ENCODE peak calls at places on chromosomes 7 and 10, in eight cellular contexts. One of them, this sample, is unnamed.

GRCh38 chr10:98138031-98138430 is 3.6 kb downstream of the R3HCC1L start:
- DNase-seq in Karpas-422: no peak
- DNase-seq in fibroblast of lung: no peak
- DNase-seq in HAP-1: no peak
- DNase-seq in SK-N-MC: no peak
- DNase-seq in heart left ventricle: no peak
- DNase-seq in psoas muscle: no peak
- DNase-seq in esophagus squamous epithelium: no peak
- DNase-seq in this sample: no peak

GRCh38 chr10:49272251-49273081 is 26.5 kb upstream of the C10orf71 start:
- DNase-seq in fibroblast of lung: no peak
- DNase-seq in Karpas-422: no peak
- DNase-seq in psoas muscle: peak; percentile 66
- DNase-seq in SK-N-MC: no peak
- DNase-seq in HAP-1: no peak
- DNase-seq in esophagus squamous epithelium: no peak
- DNase-seq in heart left ventricle: peak; percentile 79
- DNase-seq in this sample: no peak

GRCh38 chr7:9250876-9251275 is 817.5 kb downstream of the NXPH1 start:
- DNase-seq in SK-N-MC: no peak
- DNase-seq in Karpas-422: no peak
- DNase-seq in HAP-1: no peak
- DNase-seq in heart left ventricle: no peak
- DNase-seq in esophagus squamous epithelium: no peak
- DNase-seq in fibroblast of lung: no peak
- DNase-seq in psoas muscle: no peak
- DNase-seq in this sample: no peak

GRCh38 chr7:138602456-138602855 is 98.7 kb downstream of the SVOPL start:
- DNase-seq in HAP-1: no peak
- DNase-seq in Karpas-422: no peak
- DNase-seq in heart left ventricle: no peak
- DNase-seq in fibroblast of lung: no peak
- DNase-seq in SK-N-MC: no peak
- DNase-seq in psoas muscle: no peak
- DNase-seq in esophagus squamous epithelium: no peak
- DNase-seq in this sample: no peak

GRCh38 chr7:70092314-70093303 is 494.3 kb downstream of the AUTS2 start:
- DNase-seq in fibroblast of lung: peak; percentile 95
- DNase-seq in esophagus squamous epithelium: no peak
- DNase-seq in HAP-1: no peak
- DNase-seq in psoas muscle: peak; percentile 15
- DNase-seq in Karpas-422: no peak
- DNase-seq in heart left ventricle: no peak
- DNase-seq in SK-N-MC: peak; percentile 52
- DNase-seq in this sample: no peak

GRCh38 chr10:112424658-112425057 is 22.1 kb downstream of the ZDHHC6 start:
- DNase-seq in esophagus squamous epithelium: no peak
- DNase-seq in psoas muscle: no peak
- DNase-seq in Karpas-422: no peak
- DNase-seq in fibroblast of lung: no peak
- DNase-seq in SK-N-MC: no peak
- DNase-seq in HAP-1: no peak
- DNase-seq in heart left ventricle: no peak
- DNase-seq in this sample: no peak

GRCh38 chr10:124558901-124559321 is 97.3 kb downstream of the LHPP start:
- DNase-seq in SK-N-MC: no peak
- DNase-seq in fibroblast of lung: no peak
- DNase-seq in HAP-1: no peak
- DNase-seq in heart left ventricle: peak; percentile 19
- DNase-seq in Karpas-422: no peak
- DNase-seq in psoas muscle: peak; percentile 16
- DNase-seq in esophagus squamous epithelium: no peak
- DNase-seq in this sample: no peak

GRCh38 chr7:155670521-155670920 is 26.1 kb downstream of the RBM33 start:
- DNase-seq in fibroblast of lung: no peak
- DNase-seq in psoas muscle: no peak
- DNase-seq in Karpas-422: no peak
- DNase-seq in SK-N-MC: no peak
- DNase-seq in esophagus squamous epithelium: no peak
- DNase-seq in HAP-1: no peak
- DNase-seq in heart left ventricle: no peak
- DNase-seq in this sample: no peak

GRCh38 chr10:42802889-42803288 is 20.3 kb downstream of the BMS1 start:
- DNase-seq in SK-N-MC: no peak
- DNase-seq in HAP-1: no peak
- DNase-seq in fibroblast of lung: no peak
- DNase-seq in heart left ventricle: no peak
- DNase-seq in esophagus squamous epithelium: no peak
- DNase-seq in Karpas-422: no peak
- DNase-seq in psoas muscle: no peak
- DNase-seq in this sample: no peak

DNA sequence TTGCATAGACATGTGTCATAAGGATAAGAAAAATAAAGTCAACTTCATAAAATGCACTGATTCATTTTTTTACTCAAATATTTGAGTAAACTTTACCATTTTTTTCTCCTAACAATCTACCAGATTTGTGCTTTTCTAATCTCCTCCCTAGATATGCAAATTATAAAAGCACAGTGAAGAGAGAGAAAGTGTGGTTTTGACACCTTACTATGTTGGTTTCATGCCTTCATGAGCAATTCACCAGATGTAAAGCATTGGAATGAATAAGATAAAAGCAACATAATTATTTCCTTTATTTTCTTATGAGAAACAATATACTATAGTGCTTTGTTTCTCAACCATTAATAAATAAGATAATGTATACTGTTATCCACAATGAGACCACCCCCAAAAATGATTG is 432.5 kb upstream of the PCDH15 start:
- DNase-seq in fibroblast of lung: no peak
- DNase-seq in SK-N-MC: no peak
- DNase-seq in psoas muscle: no peak
- DNase-seq in Karpas-422: no peak
- DNase-seq in esophagus squamous epithelium: no peak
- DNase-seq in heart left ventricle: no peak
- DNase-seq in HAP-1: no peak
- DNase-seq in this sample: no peak
- H3K4me3 ChIP-seq in fibroblast of lung: no peak overlapping the region
- H3K4me3 ChIP-seq in SK-N-MC: no peak overlapping the region
- H3K4me3 ChIP-seq in psoas muscle: no peak overlapping the region
- H3K4me3 ChIP-seq in Karpas-422: peak overlapping the region; percentile 36
- H3K4me3 ChIP-seq in esophagus squamous epithelium: no peak overlapping the region
- H3K4me3 ChIP-seq in heart left ventricle: no peak overlapping the region
- H3K4me3 ChIP-seq in HAP-1: no peak overlapping the region
- H3K4me3 ChIP-seq in this sample: no peak overlapping the region

DNA sequence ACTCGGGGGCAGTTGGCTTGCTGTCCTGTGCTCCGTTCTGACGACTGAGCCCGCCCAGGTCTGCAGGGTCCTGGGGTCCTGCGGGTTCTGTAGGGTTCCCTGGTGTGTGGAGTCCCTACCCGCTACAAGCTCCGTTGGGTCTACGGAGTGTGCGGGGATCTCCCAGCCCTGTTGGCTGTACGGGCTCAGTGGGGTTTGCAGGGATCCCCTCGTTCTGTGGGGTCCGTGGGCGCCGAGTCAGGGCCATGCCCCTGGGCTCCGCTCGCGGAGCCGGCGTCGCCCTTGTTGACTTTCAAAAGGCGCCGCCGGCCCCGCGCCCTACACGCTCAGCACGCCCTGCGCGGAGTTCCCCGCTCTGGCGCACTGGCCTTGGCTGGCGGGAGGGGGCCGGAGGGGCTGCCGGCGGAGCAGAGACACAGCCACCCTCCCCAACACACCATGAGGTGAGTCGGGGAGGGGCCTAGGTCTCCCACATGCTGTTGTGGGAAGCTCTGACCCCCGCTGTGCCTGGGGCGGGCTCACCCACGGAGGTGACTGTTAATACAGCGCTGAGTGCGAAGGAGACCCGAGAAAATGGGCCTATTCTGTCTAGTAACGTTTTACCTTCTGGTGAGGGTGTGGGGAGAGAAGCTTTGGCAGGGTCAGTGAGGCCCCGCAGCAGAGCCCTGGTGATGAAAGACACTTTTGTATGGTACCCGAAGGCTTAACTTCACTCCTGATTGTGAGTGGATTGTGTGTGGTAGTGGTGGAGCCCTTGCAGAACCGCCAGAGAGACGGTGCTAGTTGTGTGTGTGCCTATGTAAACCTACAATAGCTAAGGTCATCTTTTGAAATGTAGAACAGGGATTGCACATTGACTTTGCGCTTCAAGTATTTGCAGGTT is 8.1 kb downstream of the TASOR2 start:
- DNase-seq in esophagus squamous epithelium: no peak
- DNase-seq in Karpas-422: no peak
- DNase-seq in HAP-1: peak; percentile 58
- DNase-seq in heart left ventricle: peak; percentile 42
- DNase-seq in fibroblast of lung: peak; percentile 50
- DNase-seq in psoas muscle: peak; percentile 30
- DNase-seq in SK-N-MC: no peak
- DNase-seq in this sample: peak; percentile 81
- H3K4me3 ChIP-seq in esophagus squamous epithelium: peak overlapping the region; percentile 40
- H3K4me3 ChIP-seq in Karpas-422: no peak overlapping the region
- H3K4me3 ChIP-seq in HAP-1: no peak overlapping the region
- H3K4me3 ChIP-seq in heart left ventricle: peak overlapping the region; percentile 51
- H3K4me3 ChIP-seq in fibroblast of lung: peak overlapping the region; percentile 47
- H3K4me3 ChIP-seq in psoas muscle: peak overlapping the region; percentile 63
- H3K4me3 ChIP-seq in SK-N-MC: peak overlapping the region; percentile 69
- H3K4me3 ChIP-seq in this sample: peak overlapping the region; percentile 75

GRCh38 chr10:44261296-44261695 is 123.6 kb downstream of the CXCL12 start:
- DNase-seq in fibroblast of lung: no peak
- DNase-seq in HAP-1: no peak
- DNase-seq in esophagus squamous epithelium: no peak
- DNase-seq in heart left ventricle: peak; percentile 84
- DNase-seq in psoas muscle: no peak
- DNase-seq in SK-N-MC: no peak
- DNase-seq in Karpas-422: no peak
- DNase-seq in this sample: no peak
- H3K4me3 ChIP-seq in fibroblast of lung: no peak overlapping the region
- H3K4me3 ChIP-seq in HAP-1: no peak overlapping the region
- H3K4me3 ChIP-seq in esophagus squamous epithelium: no peak overlapping the region
- H3K4me3 ChIP-seq in heart left ventricle: no peak overlapping the region
- H3K4me3 ChIP-seq in psoas muscle: no peak overlapping the region
- H3K4me3 ChIP-seq in SK-N-MC: no peak overlapping the region
- H3K4me3 ChIP-seq in Karpas-422: no peak overlapping the region
- H3K4me3 ChIP-seq in this sample: no peak overlapping the region

GRCh38 chr7:50307368-50308012 is 3.0 kb downstream of the IKZF1 start:
- DNase-seq in esophagus squamous epithelium: no peak
- DNase-seq in SK-N-MC: no peak
- DNase-seq in fibroblast of lung: no peak
- DNase-seq in Karpas-422: peak; percentile 93
- DNase-seq in HAP-1: no peak
- DNase-seq in heart left ventricle: no peak
- DNase-seq in psoas muscle: no peak
- DNase-seq in this sample: no peak

GRCh38 chr7:50304911-50305621 is 550 bp downstream of the IKZF1 start:
- DNase-seq in esophagus squamous epithelium: no peak
- DNase-seq in Karpas-422: peak; percentile 91
- DNase-seq in HAP-1: no peak
- DNase-seq in fibroblast of lung: no peak
- DNase-seq in SK-N-MC: no peak
- DNase-seq in heart left ventricle: no peak
- DNase-seq in psoas muscle: no peak
- DNase-seq in this sample: peak; percentile 39

GRCh38 chr7:50306491-50307367 is 2.2 kb downstream of the IKZF1 start:
- DNase-seq in psoas muscle: no peak
- DNase-seq in HAP-1: no peak
- DNase-seq in SK-N-MC: no peak
- DNase-seq in fibroblast of lung: no peak
- DNase-seq in heart left ventricle: no peak
- DNase-seq in Karpas-422: peak; percentile 79
- DNase-seq in esophagus squamous epithelium: no peak
- DNase-seq in this sample: no peak

GRCh38 chr7:50304158-50304910 is at the start of gene IKZF1:
- DNase-seq in psoas muscle: peak; percentile 61
- DNase-seq in heart left ventricle: peak; percentile 66
- DNase-seq in HAP-1: no peak
- DNase-seq in esophagus squamous epithelium: no peak
- DNase-seq in Karpas-422: peak; percentile 79
- DNase-seq in fibroblast of lung: no peak
- DNase-seq in SK-N-MC: no peak
- DNase-seq in this sample: peak; percentile 78

DNA sequence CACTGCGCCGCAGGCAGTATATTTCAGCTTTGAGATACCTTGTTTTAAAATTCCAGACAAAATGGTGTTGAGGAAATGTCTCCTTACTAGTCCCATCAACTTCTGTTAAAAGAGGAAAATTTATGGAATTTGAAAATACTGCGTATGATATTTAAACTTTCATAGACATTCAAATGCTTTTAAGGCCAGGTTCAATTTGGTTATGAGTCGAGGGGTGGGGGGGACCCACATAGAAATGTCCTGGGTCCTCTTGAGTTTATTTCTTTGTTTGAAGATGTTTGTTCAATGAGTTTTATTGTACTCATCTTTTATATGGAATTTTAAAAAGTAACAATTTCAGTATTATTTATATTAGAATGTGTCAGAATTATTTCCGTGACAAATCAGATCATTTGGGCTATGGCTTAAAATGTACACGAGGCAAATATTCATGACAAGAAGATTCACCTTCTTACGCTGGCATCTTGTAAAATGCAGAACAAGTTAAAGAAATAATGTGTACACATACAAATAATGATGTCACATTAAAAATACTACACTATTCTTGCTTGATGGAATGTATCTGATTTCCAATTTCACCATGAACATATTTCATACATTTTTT is 1.3 kb downstream of the IKZF1 start:
- DNase-seq in SK-N-MC: no peak
- DNase-seq in esophagus squamous epithelium: no peak
- DNase-seq in HAP-1: no peak
- DNase-seq in fibroblast of lung: no peak
- DNase-seq in heart left ventricle: no peak
- DNase-seq in psoas muscle: no peak
- DNase-seq in Karpas-422: peak; percentile 67
- DNase-seq in this sample: no peak
- H3K4me3 ChIP-seq in SK-N-MC: no peak overlapping the region
- H3K4me3 ChIP-seq in esophagus squamous epithelium: peak overlapping the region; percentile 44
- H3K4me3 ChIP-seq in HAP-1: no peak overlapping the region
- H3K4me3 ChIP-seq in fibroblast of lung: no peak overlapping the region
- H3K4me3 ChIP-seq in heart left ventricle: peak overlapping the region; percentile 56
- H3K4me3 ChIP-seq in psoas muscle: peak overlapping the region; percentile 59
- H3K4me3 ChIP-seq in Karpas-422: peak overlapping the region; percentile 76
- H3K4me3 ChIP-seq in this sample: no peak overlapping the region

DNA sequence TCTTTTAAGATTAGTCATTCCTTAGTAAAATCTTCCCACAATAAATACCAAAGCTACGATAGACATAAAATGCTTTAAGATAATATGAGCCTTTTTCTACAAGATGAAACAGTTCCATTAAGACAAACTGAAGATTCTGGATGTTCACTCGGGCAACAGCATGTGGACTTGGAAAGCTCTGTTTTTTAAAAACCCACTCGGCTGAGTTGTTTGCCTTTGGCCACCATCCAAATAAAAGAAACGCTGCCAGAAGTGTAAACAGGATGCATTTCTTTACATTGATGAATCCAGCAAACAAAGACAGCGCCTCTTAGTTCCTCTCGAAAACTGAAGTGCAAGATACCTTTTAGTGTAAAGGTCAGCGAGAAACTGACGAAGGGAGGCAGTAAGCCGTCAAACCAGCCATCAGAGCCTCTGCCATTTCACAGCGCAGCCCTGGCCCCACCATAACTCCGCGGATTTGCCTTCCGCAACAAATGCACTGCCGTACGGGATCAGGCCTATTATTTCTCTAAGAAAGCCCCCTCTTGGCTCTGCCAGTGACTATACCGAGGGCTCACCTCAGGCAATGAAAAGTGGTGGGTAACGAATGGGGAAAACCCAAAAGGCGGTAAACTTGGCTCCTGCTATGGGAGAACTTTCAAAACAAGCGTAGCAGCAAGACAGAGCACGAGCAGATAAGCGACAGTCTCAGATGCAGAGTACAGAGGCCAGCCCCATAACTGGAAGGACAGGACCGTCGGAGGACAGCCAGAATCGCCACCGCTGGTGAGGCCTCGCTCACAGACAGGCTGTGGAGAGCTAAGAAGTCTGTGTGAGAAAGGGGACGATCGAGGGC is 41.4 kb downstream of the GNA12 start:
- DNase-seq in HAP-1: no peak
- DNase-seq in esophagus squamous epithelium: no peak
- DNase-seq in Karpas-422: no peak
- DNase-seq in SK-N-MC: no peak
- DNase-seq in psoas muscle: no peak
- DNase-seq in heart left ventricle: peak; percentile 67
- DNase-seq in fibroblast of lung: peak; percentile 55
- DNase-seq in this sample: no peak
- H3K4me3 ChIP-seq in HAP-1: no peak overlapping the region
- H3K4me3 ChIP-seq in esophagus squamous epithelium: no peak overlapping the region
- H3K4me3 ChIP-seq in Karpas-422: no peak overlapping the region
- H3K4me3 ChIP-seq in SK-N-MC: peak overlapping the region; percentile 52
- H3K4me3 ChIP-seq in psoas muscle: peak overlapping the region; percentile 29
- H3K4me3 ChIP-seq in heart left ventricle: peak overlapping the region; percentile 22
- H3K4me3 ChIP-seq in fibroblast of lung: peak overlapping the region; percentile 38
- H3K4me3 ChIP-seq in this sample: no peak overlapping the region